ENCODE peak calls at places on chromosomes 5 and 9, in four cellular contexts. One of them, this sample, is unnamed.

GRCh38 chr9:102867488-102867887 is 127.6 kb upstream of the CYLC2 start:
- DNase-seq in cardiac muscle cell: no peak
- DNase-seq in hepatocyte: peak; percentile 43
- DNase-seq in right lobe of liver: no peak
- DNase-seq in this sample: no peak

GRCh38 chr5:158100373-158100902 is 241.5 kb upstream of the CLINT1 start:
- DNase-seq in cardiac muscle cell: no peak
- DNase-seq in hepatocyte: no peak
- DNase-seq in right lobe of liver: no peak
- DNase-seq in this sample: no peak

GRCh38 chr5:168291281-168291960 is at the start of gene WWC1:
- DNase-seq in cardiac muscle cell: peak; percentile 53
- DNase-seq in hepatocyte: peak; percentile 94
- DNase-seq in right lobe of liver: peak; percentile 93
- DNase-seq in this sample: no peak

GRCh38 chr5:112660359-112660758 is 77.3 kb upstream of the APC start:
- DNase-seq in cardiac muscle cell: no peak
- DNase-seq in hepatocyte: no peak
- DNase-seq in right lobe of liver: no peak
- DNase-seq in this sample: no peak

GRCh38 chr5:90983148-90983547 is 400.0 kb downstream of the ARRDC3 start:
- DNase-seq in cardiac muscle cell: peak; percentile 91
- DNase-seq in hepatocyte: peak; percentile 34
- DNase-seq in right lobe of liver: no peak
- DNase-seq in this sample: no peak

GRCh38 chr9:37262410-37262809 is 142.0 kb downstream of the ZCCHC7 start:
- DNase-seq in cardiac muscle cell: peak; percentile 65
- DNase-seq in hepatocyte: peak; percentile 35
- DNase-seq in right lobe of liver: no peak
- DNase-seq in this sample: no peak

GRCh38 chr5:22242532-22242931 is 610.6 kb downstream of the CDH12 start:
- DNase-seq in cardiac muscle cell: no peak
- DNase-seq in hepatocyte: peak; percentile 30
- DNase-seq in right lobe of liver: no peak
- DNase-seq in this sample: no peak

GRCh38 chr9:131618071-131618479 is 72.8 kb downstream of the PRRT1B start:
- DNase-seq in cardiac muscle cell: peak; percentile 41
- DNase-seq in hepatocyte: peak; percentile 40
- DNase-seq in right lobe of liver: peak; percentile 76
- DNase-seq in this sample: peak; percentile 75

GRCh38 chr9:131469951-131470350 is 32.8 kb upstream of the POMT1 start:
- DNase-seq in cardiac muscle cell: no peak
- DNase-seq in hepatocyte: no peak
- DNase-seq in right lobe of liver: peak; percentile 17
- DNase-seq in this sample: no peak

GRCh38 chr5:69217732-69218568 is 16.7 kb upstream of the CDK7 start:
- DNase-seq in cardiac muscle cell: peak; percentile 96
- DNase-seq in hepatocyte: peak; percentile 96
- DNase-seq in right lobe of liver: peak; percentile 99
- DNase-seq in this sample: peak; percentile 91
- TF ChIP-seq CTCF in cardiac muscle cell: no peak
- TF ChIP-seq CTCF in hepatocyte: no peak
- TF ChIP-seq CTCF in right lobe of liver: peak; percentile 13
- TF ChIP-seq CTCF in this sample: peak; percentile 61

DNA sequence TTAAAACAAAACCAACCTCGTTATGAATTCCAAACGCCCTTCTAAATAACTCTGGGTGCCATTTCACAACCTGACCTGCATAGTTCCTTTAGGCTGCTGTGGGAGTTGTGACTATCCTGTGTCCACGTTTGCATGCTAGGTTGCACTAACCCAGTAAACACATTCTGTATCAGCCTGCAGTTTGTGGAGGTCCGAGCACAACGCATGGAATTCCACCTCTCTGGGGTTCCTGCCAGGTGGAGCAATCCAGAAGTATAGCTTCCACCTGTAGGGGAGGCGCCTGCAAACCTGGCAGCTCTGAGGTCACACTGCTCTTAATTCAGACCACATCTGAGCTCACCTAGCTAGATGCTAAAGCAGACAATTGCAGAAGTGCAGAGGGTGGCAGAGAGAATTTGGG is 57.2 kb downstream of the MARCHF3 start:
- DNase-seq in cardiac muscle cell: no peak
- DNase-seq in hepatocyte: no peak
- DNase-seq in right lobe of liver: no peak
- DNase-seq in this sample: no peak
- H3K27ac ChIP-seq in cardiac muscle cell: no peak overlapping the region
- H3K27ac ChIP-seq in hepatocyte: no peak overlapping the region
- H3K27ac ChIP-seq in right lobe of liver: no peak overlapping the region
- H3K27ac ChIP-seq in this sample: peak overlapping the region; percentile 74

GRCh38 chr5:71456362-71456743 is 902 bp downstream of the BDP1 start:
- DNase-seq in cardiac muscle cell: no peak
- DNase-seq in hepatocyte: no peak
- DNase-seq in right lobe of liver: no peak
- DNase-seq in this sample: no peak

GRCh38 chr5:71455427-71456361 is at the start of gene BDP1:
- DNase-seq in cardiac muscle cell: peak; percentile 97
- DNase-seq in hepatocyte: peak; percentile 96
- DNase-seq in right lobe of liver: peak; percentile 96
- DNase-seq in this sample: peak; percentile 98

GRCh38 chr5:71454913-71455312 is 538 bp upstream of the BDP1 start:
- DNase-seq in cardiac muscle cell: no peak
- DNase-seq in hepatocyte: no peak
- DNase-seq in right lobe of liver: no peak
- DNase-seq in this sample: no peak

GRCh38 chr5:71460693-71461092 is 5.2 kb downstream of the BDP1 start:
- DNase-seq in cardiac muscle cell: no peak
- DNase-seq in hepatocyte: no peak
- DNase-seq in right lobe of liver: no peak
- DNase-seq in this sample: no peak

DNA sequence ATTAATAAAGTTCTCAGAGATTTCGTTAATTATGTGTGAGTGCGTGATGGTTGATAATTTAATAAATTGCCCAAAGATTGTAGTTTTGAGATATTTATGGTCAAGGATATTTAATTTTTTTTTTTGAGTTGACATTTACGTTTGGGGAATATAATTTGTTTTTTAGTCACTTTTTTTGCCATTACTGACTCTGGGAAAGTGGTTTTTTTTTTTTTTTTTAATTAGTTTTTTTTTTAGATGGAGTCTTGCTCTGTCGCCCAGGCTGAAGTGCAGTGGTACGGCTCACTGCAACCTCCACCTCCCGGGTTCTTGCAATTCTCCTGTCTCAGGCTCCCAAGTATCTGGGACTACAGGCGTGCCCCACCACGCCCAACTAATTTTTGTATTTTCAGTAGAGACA is 1.7 kb downstream of the BDP1 start:
- DNase-seq in cardiac muscle cell: no peak
- DNase-seq in hepatocyte: no peak
- DNase-seq in right lobe of liver: no peak
- DNase-seq in this sample: no peak
- H3K4me3 ChIP-seq in cardiac muscle cell: peak overlapping the region; percentile 54
- H3K4me3 ChIP-seq in hepatocyte: peak overlapping the region; percentile 59
- H3K4me3 ChIP-seq in right lobe of liver: no peak overlapping the region
- H3K4me3 ChIP-seq in this sample: peak overlapping the region; percentile 94

GRCh38 chr5:62720036-62720441 is 141.4 kb downstream of the LRRC70 start:
- DNase-seq in cardiac muscle cell: peak; percentile 41
- DNase-seq in hepatocyte: peak; percentile 58
- DNase-seq in right lobe of liver: no peak
- DNase-seq in this sample: no peak
- TF ChIP-seq CTCF in cardiac muscle cell: peak; percentile 30
- TF ChIP-seq CTCF in hepatocyte: peak; percentile 29
- TF ChIP-seq CTCF in right lobe of liver: no peak
- TF ChIP-seq CTCF in this sample: no peak

GRCh38 chr9:99181206-99181605 is 40.5 kb downstream of the ALG2 start:
- DNase-seq in cardiac muscle cell: peak; percentile 39
- DNase-seq in hepatocyte: no peak
- DNase-seq in right lobe of liver: no peak
- DNase-seq in this sample: no peak

GRCh38 chr9:99181621-99182020 is 40.1 kb downstream of the ALG2 start:
- DNase-seq in cardiac muscle cell: peak; percentile 77
- DNase-seq in hepatocyte: no peak
- DNase-seq in right lobe of liver: no peak
- DNase-seq in this sample: no peak

GRCh38 chr9:99180199-99180598 is 41.5 kb downstream of the ALG2 start:
- DNase-seq in cardiac muscle cell: no peak
- DNase-seq in hepatocyte: no peak
- DNase-seq in right lobe of liver: no peak
- DNase-seq in this sample: no peak

GRCh38 chr9:99178912-99179872 is 42.5 kb downstream of the ALG2 start:
- DNase-seq in cardiac muscle cell: no peak
- DNase-seq in hepatocyte: no peak
- DNase-seq in right lobe of liver: no peak
- DNase-seq in this sample: no peak

DNA sequence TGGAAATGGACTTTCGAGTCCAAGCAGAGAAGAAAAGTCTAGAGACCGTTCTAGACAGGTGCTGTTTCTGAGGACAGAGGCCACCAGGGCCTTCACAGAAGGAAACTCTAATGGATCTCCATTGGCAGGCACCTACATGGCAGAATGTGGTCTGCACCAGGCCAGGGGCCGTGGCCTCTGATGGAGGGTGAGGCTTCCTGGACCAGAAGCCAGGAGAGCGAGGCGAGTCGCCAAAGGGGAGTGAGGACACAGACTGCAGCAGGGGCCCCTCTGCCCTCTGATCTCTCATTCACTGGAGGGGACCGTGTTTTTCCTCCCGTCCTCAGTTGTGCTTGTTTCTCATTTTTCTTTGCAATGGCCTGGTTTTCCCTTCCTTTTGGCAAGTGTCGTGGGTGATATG is 41.1 kb downstream of the ALG2 start:
- DNase-seq in cardiac muscle cell: no peak
- DNase-seq in hepatocyte: no peak
- DNase-seq in right lobe of liver: no peak
- DNase-seq in this sample: no peak
- H3K27ac ChIP-seq in cardiac muscle cell: no peak overlapping the region
- H3K27ac ChIP-seq in hepatocyte: no peak overlapping the region
- H3K27ac ChIP-seq in right lobe of liver: no peak overlapping the region
- H3K27ac ChIP-seq in this sample: no peak overlapping the region

GRCh38 chr9:121738969-121739368 is 87.5 kb downstream of the DAB2IP start:
- DNase-seq in cardiac muscle cell: no peak
- DNase-seq in hepatocyte: no peak
- DNase-seq in right lobe of liver: no peak
- DNase-seq in this sample: no peak
- H3K4me3 ChIP-seq in cardiac muscle cell: no peak overlapping the region
- H3K4me3 ChIP-seq in hepatocyte: no peak overlapping the region
- H3K4me3 ChIP-seq in right lobe of liver: no peak overlapping the region
- H3K4me3 ChIP-seq in this sample: no peak overlapping the region

GRCh38 chr9:80144856-80145255 is 573.1 kb downstream of the TLE4 start:
- DNase-seq in cardiac muscle cell: no peak
- DNase-seq in hepatocyte: no peak
- DNase-seq in right lobe of liver: no peak
- DNase-seq in this sample: no peak

GRCh38 chr9:80147866-80148265 is 576.1 kb downstream of the TLE4 start:
- DNase-seq in cardiac muscle cell: no peak
- DNase-seq in hepatocyte: no peak
- DNase-seq in right lobe of liver: no peak
- DNase-seq in this sample: no peak

GRCh38 chr9:80143899-80144298 is 572.1 kb downstream of the TLE4 start:
- DNase-seq in cardiac muscle cell: no peak
- DNase-seq in hepatocyte: no peak
- DNase-seq in right lobe of liver: no peak
- DNase-seq in this sample: no peak

GRCh38 chr9:80146466-80146865 is 574.7 kb downstream of the TLE4 start:
- DNase-seq in cardiac muscle cell: no peak
- DNase-seq in hepatocyte: no peak
- DNase-seq in right lobe of liver: no peak
- DNase-seq in this sample: no peak
- TF ChIP-seq CTCF in cardiac muscle cell: no peak
- TF ChIP-seq CTCF in hepatocyte: peak; percentile 34
- TF ChIP-seq CTCF in right lobe of liver: no peak
- TF ChIP-seq CTCF in this sample: peak; percentile 25